ENCODE peak calls at places on chromosomes 4 and X, in nine cellular contexts. One of them, this sample, is unnamed.

GRCh38 chr4:121784975-121785374 is 16.1 kb upstream of the EXOSC9 start:
- DNase-seq in stomach: no peak
- DNase-seq in MCF 10A: peak; percentile 81
- DNase-seq in K562: no peak
- DNase-seq in mucosa of descending colon: no peak
- DNase-seq in endothelial cell: no peak
- DNase-seq in SK-N-SH: no peak
- DNase-seq in activated B cell treated with CpG ODN at 0.5 μM for 24 hours: no peak
- DNase-seq in GM12864: no peak
- DNase-seq in this sample: no peak

GRCh38 chrX:2694868-2695267 is 3.8 kb downstream of the CD99 start:
- DNase-seq in GM12864: no peak
- DNase-seq in K562: no peak
- DNase-seq in mucosa of descending colon: no peak
- DNase-seq in SK-N-SH: no peak
- DNase-seq in stomach: no peak
- DNase-seq in MCF 10A: no peak
- DNase-seq in activated B cell treated with CpG ODN at 0.5 μM for 24 hours: no peak
- DNase-seq in endothelial cell: no peak
- DNase-seq in this sample: no peak

GRCh38 chr4:129322947-129323346 is 227.0 kb downstream of the C4orf33 start:
- DNase-seq in mucosa of descending colon: no peak
- DNase-seq in K562: no peak
- DNase-seq in GM12864: no peak
- DNase-seq in SK-N-SH: no peak
- DNase-seq in activated B cell treated with CpG ODN at 0.5 μM for 24 hours: no peak
- DNase-seq in stomach: no peak
- DNase-seq in MCF 10A: no peak
- DNase-seq in endothelial cell: no peak
- DNase-seq in this sample: no peak

GRCh38 chr4:15779336-15779735 is 1.2 kb downstream of the CD38 start:
- DNase-seq in mucosa of descending colon: no peak
- DNase-seq in stomach: no peak
- DNase-seq in GM12864: no peak
- DNase-seq in activated B cell treated with CpG ODN at 0.5 μM for 24 hours: no peak
- DNase-seq in MCF 10A: peak; percentile 81
- DNase-seq in K562: peak; percentile 2
- DNase-seq in SK-N-SH: peak; percentile 73
- DNase-seq in endothelial cell: peak; percentile 30
- DNase-seq in this sample: peak; percentile 23

GRCh38 chr4:82797591-82798081 is 960 bp downstream of the SCD5 start:
- DNase-seq in MCF 10A: peak; percentile 23
- DNase-seq in activated B cell treated with CpG ODN at 0.5 μM for 24 hours: no peak
- DNase-seq in SK-N-SH: peak; percentile 75
- DNase-seq in GM12864: no peak
- DNase-seq in stomach: no peak
- DNase-seq in K562: no peak
- DNase-seq in endothelial cell: no peak
- DNase-seq in mucosa of descending colon: peak; percentile 44
- DNase-seq in this sample: peak; percentile 51

GRCh38 chr4:123547167-123547817 is 150.7 kb downstream of the SPRY1 start:
- DNase-seq in stomach: peak; percentile 89
- DNase-seq in MCF 10A: no peak
- DNase-seq in K562: peak; percentile 29
- DNase-seq in GM12864: no peak
- DNase-seq in mucosa of descending colon: peak; percentile 85
- DNase-seq in endothelial cell: peak; percentile 9
- DNase-seq in activated B cell treated with CpG ODN at 0.5 μM for 24 hours: no peak
- DNase-seq in SK-N-SH: no peak
- DNase-seq in this sample: peak; percentile 22

GRCh38 chr4:61446957-61447356 is 246.8 kb downstream of the ADGRL3 start:
- DNase-seq in stomach: no peak
- DNase-seq in GM12864: no peak
- DNase-seq in K562: no peak
- DNase-seq in activated B cell treated with CpG ODN at 0.5 μM for 24 hours: no peak
- DNase-seq in SK-N-SH: no peak
- DNase-seq in MCF 10A: no peak
- DNase-seq in endothelial cell: no peak
- DNase-seq in mucosa of descending colon: no peak
- DNase-seq in this sample: no peak

GRCh38 chr4:8905773-8906667 is 34.4 kb upstream of the HMX1 start:
- DNase-seq in endothelial cell: no peak
- DNase-seq in GM12864: no peak
- DNase-seq in activated B cell treated with CpG ODN at 0.5 μM for 24 hours: peak; percentile 6
- DNase-seq in K562: no peak
- DNase-seq in mucosa of descending colon: peak; percentile 5
- DNase-seq in MCF 10A: no peak
- DNase-seq in stomach: no peak
- DNase-seq in SK-N-SH: peak; percentile 14
- DNase-seq in this sample: no peak

DNA sequence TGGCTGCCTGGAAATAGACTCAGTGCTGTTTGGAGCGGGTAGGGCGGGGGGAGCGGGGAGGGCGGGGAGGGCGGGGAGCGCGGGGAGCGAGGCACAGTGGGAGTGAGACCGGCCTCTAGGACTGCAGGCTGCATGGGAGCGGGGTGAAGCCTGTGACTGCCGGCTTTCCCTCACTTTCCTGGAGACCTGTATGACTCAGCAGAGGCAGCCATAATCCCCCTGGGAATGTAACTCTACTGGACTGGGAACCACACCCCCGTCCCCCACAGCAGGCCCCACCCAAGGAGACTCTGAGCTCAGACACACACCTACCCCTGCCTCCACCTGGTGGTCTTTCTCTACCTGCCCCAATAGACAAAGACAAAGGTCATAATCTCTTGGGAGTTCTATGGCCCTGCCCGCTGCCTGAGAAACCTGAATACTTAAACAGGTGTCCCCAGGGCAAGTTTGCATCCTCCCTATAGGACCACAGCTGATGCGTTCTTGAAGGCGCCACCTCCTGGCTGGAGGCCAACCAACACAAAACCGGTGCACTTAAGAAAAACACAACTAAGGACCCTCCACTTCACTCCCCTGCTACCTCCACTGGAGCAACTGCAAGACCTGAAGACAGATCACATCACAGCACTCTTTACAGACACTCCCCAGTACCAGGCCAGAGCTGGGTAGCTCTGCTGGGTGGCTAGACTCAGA is 18.0 kb downstream of the HDAC8 start:
- DNase-seq in activated B cell treated with CpG ODN at 0.5 μM for 24 hours: no peak
- DNase-seq in K562: peak; percentile 61
- DNase-seq in SK-N-SH: no peak
- DNase-seq in mucosa of descending colon: peak; percentile 26
- DNase-seq in GM12864: no peak
- DNase-seq in stomach: no peak
- DNase-seq in endothelial cell: peak; percentile 20
- DNase-seq in MCF 10A: peak; percentile 78
- DNase-seq in this sample: peak; percentile 32
- TF ChIP-seq CTCF in activated B cell treated with CpG ODN at 0.5 μM for 24 hours: no peak
- TF ChIP-seq CTCF in K562: peak; percentile 32
- TF ChIP-seq CTCF in SK-N-SH: no peak
- TF ChIP-seq CTCF in mucosa of descending colon: no peak
- TF ChIP-seq CTCF in GM12864: no peak
- TF ChIP-seq CTCF in stomach: no peak
- TF ChIP-seq CTCF in endothelial cell: peak; percentile 23
- TF ChIP-seq CTCF in MCF 10A: no peak
- TF ChIP-seq CTCF in this sample: peak; percentile 20

GRCh38 chrX:41051303-41051702 is 33.9 kb upstream of the USP9X start:
- DNase-seq in activated B cell treated with CpG ODN at 0.5 μM for 24 hours: no peak
- DNase-seq in MCF 10A: no peak
- DNase-seq in K562: no peak
- DNase-seq in SK-N-SH: no peak
- DNase-seq in mucosa of descending colon: no peak
- DNase-seq in stomach: no peak
- DNase-seq in endothelial cell: no peak
- DNase-seq in GM12864: no peak
- DNase-seq in this sample: no peak
- TF ChIP-seq CTCF in activated B cell treated with CpG ODN at 0.5 μM for 24 hours: no peak
- TF ChIP-seq CTCF in MCF 10A: no peak
- TF ChIP-seq CTCF in K562: no peak
- TF ChIP-seq CTCF in SK-N-SH: no peak
- TF ChIP-seq CTCF in mucosa of descending colon: no peak
- TF ChIP-seq CTCF in stomach: no peak
- TF ChIP-seq CTCF in endothelial cell: no peak
- TF ChIP-seq CTCF in GM12864: no peak
- TF ChIP-seq CTCF in this sample: no peak

DNA sequence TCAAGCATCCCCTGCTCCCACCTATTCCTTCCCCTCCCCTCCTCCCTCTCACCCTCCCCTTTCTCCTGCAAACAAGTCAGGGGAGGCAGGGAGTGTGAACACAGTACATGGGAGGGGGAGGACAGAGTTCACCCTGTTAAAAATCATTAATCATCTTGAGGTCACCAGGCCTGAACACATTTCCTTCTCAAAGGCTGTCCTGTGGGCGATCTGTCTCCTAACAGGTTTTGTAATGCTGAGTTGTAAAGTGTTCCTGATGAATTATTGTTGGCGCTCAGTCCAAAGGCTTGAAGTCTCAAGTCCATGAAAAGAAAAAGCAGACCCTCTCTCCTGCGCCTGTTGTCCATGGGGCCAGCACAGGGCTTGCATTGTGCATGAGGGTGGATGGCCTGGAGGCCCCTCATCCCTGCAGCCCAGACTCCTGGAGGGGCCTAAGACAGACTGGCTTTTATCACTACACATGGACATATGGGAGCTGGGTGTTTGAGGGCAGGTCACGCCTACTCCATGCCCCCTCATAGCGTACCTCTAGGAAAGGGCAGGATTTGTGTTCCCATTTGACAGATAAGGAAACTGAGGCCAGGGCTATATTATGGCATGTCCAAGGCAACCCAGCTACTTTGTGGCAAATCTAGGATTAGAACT is 189.1 kb downstream of the RAB28 start:
- DNase-seq in MCF 10A: no peak
- DNase-seq in stomach: no peak
- DNase-seq in endothelial cell: no peak
- DNase-seq in activated B cell treated with CpG ODN at 0.5 μM for 24 hours: no peak
- DNase-seq in mucosa of descending colon: no peak
- DNase-seq in K562: no peak
- DNase-seq in SK-N-SH: no peak
- DNase-seq in GM12864: no peak
- DNase-seq in this sample: no peak
- TF ChIP-seq CTCF in MCF 10A: no peak
- TF ChIP-seq CTCF in stomach: no peak
- TF ChIP-seq CTCF in endothelial cell: no peak
- TF ChIP-seq CTCF in activated B cell treated with CpG ODN at 0.5 μM for 24 hours: no peak
- TF ChIP-seq CTCF in mucosa of descending colon: no peak
- TF ChIP-seq CTCF in K562: no peak
- TF ChIP-seq CTCF in SK-N-SH: no peak
- TF ChIP-seq CTCF in GM12864: no peak
- TF ChIP-seq CTCF in this sample: no peak

DNA sequence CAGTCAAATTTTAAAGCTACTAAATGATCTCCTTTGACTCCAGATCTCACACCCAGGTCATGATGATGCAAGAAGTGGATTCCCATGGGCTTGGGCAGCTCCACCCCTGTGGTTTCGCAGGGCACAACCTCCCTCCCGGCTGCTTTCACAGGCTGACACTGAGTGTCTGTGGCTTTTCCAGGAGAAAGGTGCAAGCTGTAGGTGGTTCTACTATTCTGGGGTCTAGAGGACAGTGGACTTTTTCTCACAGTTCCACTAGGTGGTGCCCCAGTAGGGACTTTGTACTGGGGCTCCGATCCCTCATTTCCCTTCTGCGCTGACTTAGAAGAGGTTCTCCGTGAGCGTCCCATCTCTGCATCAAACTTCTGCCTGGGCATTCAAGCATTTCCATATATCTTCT is 845.2 kb downstream of the PCDH18 start:
- DNase-seq in GM12864: no peak
- DNase-seq in endothelial cell: no peak
- DNase-seq in mucosa of descending colon: no peak
- DNase-seq in MCF 10A: no peak
- DNase-seq in SK-N-SH: no peak
- DNase-seq in stomach: no peak
- DNase-seq in activated B cell treated with CpG ODN at 0.5 μM for 24 hours: no peak
- DNase-seq in K562: peak; percentile 1
- DNase-seq in this sample: no peak
- TF ChIP-seq CTCF in GM12864: peak; percentile 18
- TF ChIP-seq CTCF in endothelial cell: no peak
- TF ChIP-seq CTCF in mucosa of descending colon: no peak
- TF ChIP-seq CTCF in MCF 10A: no peak
- TF ChIP-seq CTCF in SK-N-SH: peak; percentile 36
- TF ChIP-seq CTCF in stomach: no peak
- TF ChIP-seq CTCF in activated B cell treated with CpG ODN at 0.5 μM for 24 hours: no peak
- TF ChIP-seq CTCF in K562: no peak
- TF ChIP-seq CTCF in this sample: no peak

GRCh38 chrX:68121371-68121770 is 311.9 kb downstream of the OPHN1 start:
- DNase-seq in GM12864: no peak
- DNase-seq in K562: no peak
- DNase-seq in SK-N-SH: no peak
- DNase-seq in stomach: no peak
- DNase-seq in endothelial cell: no peak
- DNase-seq in activated B cell treated with CpG ODN at 0.5 μM for 24 hours: no peak
- DNase-seq in MCF 10A: no peak
- DNase-seq in mucosa of descending colon: no peak
- DNase-seq in this sample: no peak
- TF ChIP-seq CTCF in GM12864: no peak
- TF ChIP-seq CTCF in K562: no peak
- TF ChIP-seq CTCF in SK-N-SH: no peak
- TF ChIP-seq CTCF in stomach: no peak
- TF ChIP-seq CTCF in endothelial cell: no peak
- TF ChIP-seq CTCF in activated B cell treated with CpG ODN at 0.5 μM for 24 hours: no peak
- TF ChIP-seq CTCF in MCF 10A: no peak
- TF ChIP-seq CTCF in mucosa of descending colon: no peak
- TF ChIP-seq CTCF in this sample: no peak

This sample was measured in glutamatergic neuron.